ENCODE peak calls at places on chromosomes 11 and 22, in nine cellular contexts. B, G, J, C, H, R, A, I and L are unnamed samples.

GRCh38 chr22:21690401-21690801 is 24.6 kb downstream of the PPIL2 start:
- DNase-seq in I (no peak), G (no peak), R (no peak), H (no peak), J (no peak), C (no peak), B (no peak), A (no peak), L (no peak)

GRCh38 chr11:77109236-77110019 is 6.8 kb downstream of the OMP start:
- DNase-seq in A (no peak), B (no peak), C (peak; percentile 65), I (no peak), H (no peak), G (no peak), J (no peak), R (no peak), L (no peak)

GRCh38 chr22:37428649-37429586 is 1.6 kb upstream of the ELFN2 start:
- DNase-seq in C (peak; percentile 75), A (no peak), R (peak; percentile 94), G (peak; percentile 55), I (peak; percentile 83), J (peak; percentile 84), H (no peak), B (peak; percentile 82), L (peak; percentile 17)

GRCh38 chr22:30647536-30647935 is 12.0 kb downstream of the SLC35E4 start:
- DNase-seq in G (no peak), R (peak; percentile 16), C (no peak), J (no peak), I (no peak), B (no peak), A (no peak), H (no peak), L (no peak)

GRCh38 chr11:125164422-125165110 is at the start of gene PKNOX2:
- DNase-seq in H (peak; percentile 81), R (peak; percentile 96), C (peak; percentile 78), B (peak; percentile 92), J (peak; percentile 90), G (peak; percentile 85), I (peak; percentile 88), A (peak; percentile 25), L (peak; percentile 41)

GRCh38 chr11:46306296-46306853 is 28.9 kb downstream of the CREB3L1 start:
- DNase-seq in G (no peak), H (no peak), B (no peak), J (no peak), R (no peak), A (no peak), I (no peak), C (peak; percentile 62), L (no peak)

GRCh38 chr11:43963221-43963620 is 20.8 kb downstream of the C11orf96 start:
- DNase-seq in C (no peak), H (no peak), R (no peak), G (no peak), J (no peak), I (no peak), A (no peak), B (no peak), L (no peak)

GRCh38 chr22:46773074-46773473 is 10.6 kb downstream of the TBC1D22A start:
- DNase-seq in B (no peak), H (no peak), I (no peak), R (no peak), C (no peak), A (no peak), J (no peak), G (no peak), L (no peak)

GRCh38 chr11:7533199-7534029 is 19.6 kb downstream of the PPFIBP2 start:
- DNase-seq in J (no peak), C (no peak), R (no peak), G (no peak), I (no peak), H (no peak), A (no peak), B (no peak), L (no peak)

GRCh38 chr11:113021111-113021510 is 59.9 kb downstream of the NCAM1 start:
- DNase-seq in A (no peak), C (no peak), R (no peak), I (no peak), G (no peak), J (no peak), B (no peak), H (no peak), L (no peak)

GRCh38 chr11:28342704-28343103 is 234.5 kb downstream of the METTL15 start:
- DNase-seq in I (no peak), G (no peak), C (peak; percentile 18), B (no peak), R (no peak), H (no peak), A (no peak), J (no peak), L (no peak)

GRCh38 chr22:40653361-40653760 is 16.8 kb upstream of the MRTFA start:
- DNase-seq in I (no peak), J (no peak), R (no peak), C (no peak), H (no peak), A (no peak), B (no peak), G (peak; percentile 37), L (no peak)

GRCh38 chr22:30205281-30206115 is 41.1 kb downstream of the LIF start:
- DNase-seq in H (no peak), R (peak; percentile 33), C (peak; percentile 99), A (no peak), B (no peak), I (no peak), J (no peak), G (no peak), L (no peak)

GRCh38 chr22:37462426-37462825 is 23.8 kb downstream of the MFNG start:
- DNase-seq in I (no peak), J (no peak), R (no peak), G (no peak), C (no peak), H (no peak), A (no peak), B (no peak), L (no peak)

GRCh38 chr22:19037282-19038163 is 84.7 kb downstream of the DGCR2 start:
- DNase-seq in R (peak; percentile 33), J (no peak), B (no peak), G (no peak), C (no peak), I (no peak), A (no peak), H (no peak), L (no peak)

GRCh38 chr11:64035081-64035524 is 628 bp upstream of the FLRT1 start:
- DNase-seq in I (no peak), B (no peak), H (no peak), C (no peak), A (no peak), G (no peak), R (no peak), J (no peak), L (no peak)
- H3K4me3 ChIP-seq in I (peak overlapping the region; percentile 49), B (no peak overlapping the region), H (peak overlapping the region; percentile 50), C (no peak overlapping the region), A (peak overlapping the region; percentile 36), G (no peak overlapping the region), R (peak overlapping the region; percentile 27), J (peak overlapping the region; percentile 17), L (no peak overlapping the region)

GRCh38 chr11:35981581-35981980 is 37.7 kb downstream of the LDLRAD3 start:
- DNase-seq in G (peak; percentile 54), B (no peak), I (no peak), R (no peak), J (no peak), C (no peak), H (peak; percentile 14), A (no peak), L (no peak)
- H3K4me3 ChIP-seq in G (no peak overlapping the region), B (no peak overlapping the region), I (no peak overlapping the region), R (no peak overlapping the region), J (no peak overlapping the region), C (no peak overlapping the region), H (no peak overlapping the region), A (peak overlapping the region; percentile 15), L (no peak overlapping the region)

DNA sequence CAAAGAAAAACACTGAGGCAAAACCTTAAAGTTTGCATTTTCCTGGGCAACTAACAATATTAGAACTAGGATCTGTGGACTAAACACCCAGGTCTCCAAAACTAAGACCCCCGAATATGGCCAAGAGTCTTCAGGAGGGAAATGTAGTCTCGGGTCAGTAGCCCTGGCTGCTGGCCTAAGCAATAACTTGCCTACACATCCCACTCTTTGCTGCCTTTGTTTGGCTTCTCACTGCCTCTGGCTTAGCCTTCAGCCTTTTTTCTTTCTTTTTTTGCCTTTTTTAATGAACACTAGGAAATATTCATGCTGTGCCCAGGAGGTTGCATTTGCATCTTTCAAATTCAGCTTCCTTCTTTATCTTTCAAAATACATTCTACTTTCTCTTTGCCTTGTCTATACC is 164.8 kb upstream of the TRPC6 start:
- DNase-seq in B (peak; percentile 13), R (peak; percentile 6), A (no peak), I (no peak), H (no peak), G (no peak), J (no peak), C (no peak), L (no peak)
- H3K4me3 ChIP-seq in B (no peak overlapping the region), R (no peak overlapping the region), A (no peak overlapping the region), I (no peak overlapping the region), H (no peak overlapping the region), G (no peak overlapping the region), J (no peak overlapping the region), C (no peak overlapping the region), L (no peak overlapping the region)

GRCh38 chr11:8809185-8809584 is 101.8 kb upstream of the AKIP1 start:
- DNase-seq in I (no peak), R (no peak), A (no peak), B (no peak), H (no peak), G (no peak), J (no peak), C (peak; percentile 35), L (no peak)

GRCh38 chr11:8806974-8807373 is 104.0 kb upstream of the AKIP1 start:
- DNase-seq in C (no peak), H (no peak), G (no peak), J (no peak), R (no peak), B (no peak), I (no peak), A (no peak), L (no peak)

GRCh38 chr11:8808226-8808585 is 102.8 kb upstream of the AKIP1 start:
- DNase-seq in A (no peak), R (no peak), G (no peak), J (peak; percentile 24), H (no peak), C (peak; percentile 40), B (no peak), I (no peak), L (no peak)

GRCh38 chr11:8809605-8810272 is 101.2 kb upstream of the AKIP1 start:
- DNase-seq in R (no peak), G (no peak), H (no peak), B (no peak), A (no peak), J (peak; percentile 35), C (peak; percentile 36), I (no peak), L (no peak)

DNA sequence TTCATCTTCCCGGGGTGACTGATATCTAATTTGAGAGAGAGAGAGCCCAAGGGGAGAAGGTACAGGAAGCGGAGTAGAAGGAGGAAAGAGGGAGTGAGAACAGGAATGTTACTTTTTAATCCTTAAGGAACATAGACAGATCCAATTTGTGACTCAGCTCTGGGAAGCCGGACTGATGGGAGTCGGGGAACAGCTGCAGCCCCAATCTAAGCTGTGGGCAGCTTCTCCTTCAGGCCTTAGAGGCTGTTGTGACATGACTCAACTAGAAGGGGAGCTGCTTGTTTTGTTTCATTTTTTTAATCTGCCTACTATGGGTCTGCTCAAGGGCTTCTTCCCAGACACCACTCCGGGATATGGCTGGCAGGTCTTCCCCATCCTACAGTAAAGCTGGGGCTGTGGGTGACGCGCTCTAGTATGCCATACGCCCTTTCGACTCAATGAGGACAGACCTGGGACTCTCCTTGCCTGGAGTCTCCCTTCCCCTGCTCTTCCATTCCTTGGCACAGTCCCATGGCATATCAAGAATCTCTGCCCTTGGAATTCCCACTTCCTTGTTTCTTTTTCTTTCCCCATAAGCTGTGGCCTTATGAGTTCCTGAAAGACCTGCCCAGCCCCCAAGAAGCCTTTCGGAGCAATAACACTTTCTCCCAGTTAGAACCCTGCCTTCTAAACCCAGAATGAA is 103.3 kb upstream of the AKIP1 start:
- DNase-seq in C (peak; percentile 90), G (no peak), B (no peak), J (no peak), I (no peak), A (no peak), H (peak; percentile 28), R (no peak), L (no peak)
- H3K4me3 ChIP-seq in C (peak overlapping the region; percentile 69), G (peak overlapping the region; percentile 3), B (no peak overlapping the region), J (no peak overlapping the region), I (no peak overlapping the region), A (peak overlapping the region; percentile 74), H (peak overlapping the region; percentile 74), R (no peak overlapping the region), L (no peak overlapping the region)